ENCODE peak calls at places on chromosomes 7 and 10, in eight cellular contexts. X is fibroblast of lung, Y is psoas muscle, W is RWPE1, C is AG04450, L is foreskin fibroblast, J is lower lobe of right lung, I is cardiac fibroblast. Q is an unnamed sample.

GRCh38 chr7:75966209-75966961 is 28.0 kb downstream of the TMEM120A start:
- DNase-seq in X (peak; percentile 51), Y (peak; percentile 75), W (no peak), C (no peak), L (peak; percentile 78), J (no peak), I (peak; percentile 38), Q (no peak)

GRCh38 chr10:70966848-70967553 is 78.6 kb upstream of the PCBD1 start:
- DNase-seq in X (no peak), Y (no peak), W (no peak), C (no peak), L (no peak), J (no peak), I (no peak), Q (no peak)

GRCh38 chr7:8442814-8443304 is 9.4 kb downstream of the NXPH1 start:
- DNase-seq in X (peak; percentile 22), Y (peak; percentile 39), W (peak; percentile 27), C (no peak), L (peak; percentile 1), J (peak; percentile 73), I (peak; percentile 18), Q (peak; percentile 95)

GRCh38 chr7:111113263-111114017 is 22.5 kb downstream of the LRRN3 start:
- DNase-seq in X (peak; percentile 66), Y (no peak), W (peak; percentile 7), C (no peak), L (peak; percentile 20), J (no peak), I (peak; percentile 84), Q (no peak)

GRCh38 chr10:13120786-13121499 is 21.0 kb downstream of the OPTN start:
- DNase-seq in X (peak; percentile 49), Y (no peak), W (no peak), C (no peak), L (no peak), J (no peak), I (no peak), Q (no peak)

GRCh38 chr10:24952146-24952700 is at the start of gene PRTFDC1:
- DNase-seq in X (peak; percentile 56), Y (peak; percentile 39), W (peak; percentile 27), C (no peak), L (no peak), J (peak; percentile 51), I (peak; percentile 31), Q (peak; percentile 48)

GRCh38 chr10:117005454-117006055 is 568 bp upstream of the SHTN1 start:
- DNase-seq in X (no peak), Y (no peak), W (peak; percentile 16), C (no peak), L (no peak), J (no peak), I (no peak), Q (peak; percentile 30)

GRCh38 chr7:78185149-78185745 is 386.7 kb downstream of the PHTF2 start:
- DNase-seq in X (no peak), Y (no peak), W (no peak), C (no peak), L (no peak), J (no peak), I (no peak), Q (no peak)

GRCh38 chr7:1924185-1924817 is 254.2 kb downstream of the ELFN1 start:
- DNase-seq in X (no peak), Y (no peak), W (no peak), C (no peak), L (no peak), J (no peak), I (peak; percentile 65), Q (no peak)

GRCh38 chr10:73414230-73414981 is 548 bp upstream of the ANXA7 start:
- DNase-seq in X (no peak), Y (no peak), W (peak; percentile 44), C (no peak), L (no peak), J (no peak), I (no peak), Q (no peak)

DNA sequence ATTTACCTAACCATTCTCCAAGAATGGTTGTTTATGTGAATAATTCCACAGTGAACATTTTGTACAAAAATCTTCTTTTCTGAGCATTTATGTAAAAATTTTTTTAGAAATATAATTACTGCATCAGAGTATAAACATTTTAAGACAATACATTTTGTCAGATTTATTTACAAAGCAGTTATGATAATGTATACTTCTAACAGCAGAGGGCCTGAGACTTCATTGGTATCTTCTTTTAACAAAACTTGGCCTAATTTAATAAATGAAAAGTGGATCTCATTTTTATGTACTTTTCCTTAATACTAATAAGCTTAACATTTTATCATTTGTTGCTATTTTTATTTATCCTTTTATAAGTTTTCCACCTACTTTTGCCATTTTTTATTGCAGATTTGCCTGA is 69.4 kb downstream of the HECTD2 start:
- DNase-seq in X (peak; percentile 2), Y (no peak), W (no peak), C (no peak), L (no peak), J (no peak), I (no peak), Q (no peak)
- TF ChIP-seq CTCF in X (no peak), Y (no peak), W (no peak), C (no peak), L (no peak), J (no peak), I (no peak), Q (no peak)

GRCh38 chr7:17301491-17302101 is 3.1 kb downstream of the AHR start:
- DNase-seq in X (peak; percentile 72), Y (no peak), W (no peak), C (no peak), L (no peak), J (no peak), I (peak; percentile 76), Q (peak; percentile 18)

GRCh38 chr7:17298840-17299476 is 506 bp downstream of the AHR start:
- DNase-seq in X (no peak), Y (peak; percentile 44), W (peak; percentile 44), C (no peak), L (no peak), J (peak; percentile 79), I (no peak), Q (peak; percentile 44)

GRCh38 chr7:17298102-17298839 is at the start of gene AHR:
- DNase-seq in X (peak; percentile 97), Y (peak; percentile 89), W (peak; percentile 96), C (peak; percentile 89), L (peak; percentile 94), J (peak; percentile 97), I (peak; percentile 98), Q (peak; percentile 79)

GRCh38 chr7:17299477-17299991 is 1.1 kb downstream of the AHR start:
- DNase-seq in X (peak; percentile 41), Y (no peak), W (peak; percentile 4), C (no peak), L (no peak), J (no peak), I (peak; percentile 50), Q (no peak)

DNA sequence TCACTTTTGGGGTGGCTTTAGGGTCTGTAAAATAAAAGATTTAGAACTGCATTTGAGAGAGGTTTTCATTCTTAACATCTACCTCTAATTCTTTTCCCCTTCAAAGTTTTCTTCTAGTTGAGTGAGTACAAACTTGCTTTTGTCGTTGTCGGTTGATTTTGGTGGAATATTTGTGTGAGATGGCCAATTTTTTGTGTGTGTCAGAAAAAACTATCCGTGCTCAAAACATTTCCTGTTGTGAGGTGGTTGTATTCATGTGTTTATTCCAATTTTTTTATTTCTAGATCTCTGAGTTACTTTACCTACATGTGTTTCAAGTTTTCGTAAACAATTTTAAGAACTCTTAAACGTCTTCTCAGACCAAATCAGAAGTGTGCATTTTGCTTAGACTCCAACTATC is 1.6 kb downstream of the AHR start:
- DNase-seq in X (no peak), Y (no peak), W (no peak), C (no peak), L (no peak), J (no peak), I (no peak), Q (no peak)
- TF ChIP-seq CTCF in X (no peak), Y (no peak), W (no peak), C (no peak), L (no peak), J (no peak), I (no peak), Q (no peak)

GRCh38 chr10:61564444-61564843 is 98.3 kb upstream of the CABCOCO1 start:
- DNase-seq in X (no peak), Y (no peak), W (no peak), C (no peak), L (no peak), J (no peak), I (no peak), Q (no peak)

GRCh38 chr10:61567729-61568128 is 95.0 kb upstream of the CABCOCO1 start:
- DNase-seq in X (no peak), Y (no peak), W (no peak), C (no peak), L (no peak), J (no peak), I (no peak), Q (no peak)

DNA sequence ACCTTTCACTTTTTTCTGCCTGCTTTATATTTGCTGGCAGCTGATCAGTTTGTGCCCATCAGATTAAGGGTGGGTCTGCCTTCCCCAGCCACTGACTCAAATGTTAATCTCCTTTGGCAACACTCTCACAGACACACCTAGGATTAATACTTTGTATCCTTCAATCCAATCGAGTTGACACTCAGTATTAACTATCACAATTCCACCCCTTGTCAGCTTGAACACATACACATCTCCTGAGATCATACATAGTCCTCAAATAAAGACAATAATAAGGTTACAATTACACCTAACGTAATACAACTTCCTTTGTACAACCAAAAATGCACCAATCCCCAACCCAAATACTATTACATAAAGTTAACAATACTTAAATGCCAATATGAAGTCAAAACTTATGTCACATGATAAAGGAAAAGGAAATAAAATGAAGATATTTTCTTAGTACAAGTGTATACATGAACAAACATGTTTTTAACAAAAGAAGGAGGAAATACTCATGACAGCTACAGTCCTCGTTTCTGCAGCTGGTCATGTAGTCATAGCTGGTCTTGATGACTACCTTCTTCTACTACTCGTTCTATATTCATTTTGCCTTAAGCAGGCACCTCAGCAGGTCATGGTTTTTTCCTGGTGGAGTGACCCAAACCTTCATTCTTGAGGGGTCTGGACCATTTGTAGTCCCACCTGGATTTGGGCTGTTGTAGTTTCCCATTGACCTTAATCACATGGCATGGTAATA is 96.7 kb upstream of the CABCOCO1 start:
- DNase-seq in X (no peak), Y (no peak), W (no peak), C (no peak), L (no peak), J (no peak), I (no peak), Q (no peak)
- TF ChIP-seq CTCF in X (no peak), Y (no peak), W (no peak), C (no peak), L (no peak), J (no peak), I (no peak), Q (no peak)

GRCh38 chr7:91780526-91780925 is 100.0 kb downstream of the MTERF1 start:
- DNase-seq in X (no peak), Y (no peak), W (no peak), C (no peak), L (no peak), J (no peak), I (no peak), Q (no peak)

GRCh38 chr7:91789086-91789485 is 91.4 kb downstream of the MTERF1 start:
- DNase-seq in X (peak; percentile 39), Y (no peak), W (no peak), C (no peak), L (no peak), J (no peak), I (no peak), Q (no peak)

GRCh38 chr7:91787923-91788322 is 92.6 kb downstream of the MTERF1 start:
- DNase-seq in X (no peak), Y (no peak), W (no peak), C (no peak), L (no peak), J (no peak), I (no peak), Q (no peak)

GRCh38 chr7:91789558-91789957 is 90.9 kb downstream of the MTERF1 start:
- DNase-seq in X (no peak), Y (no peak), W (no peak), C (no peak), L (no peak), J (no peak), I (no peak), Q (no peak)

GRCh38 chr7:91784469-91784868 is 96.0 kb downstream of the MTERF1 start:
- DNase-seq in X (peak; percentile 80), Y (no peak), W (peak; percentile 70), C (peak; percentile 8), L (peak; percentile 33), J (no peak), I (peak; percentile 79), Q (no peak)
- TF ChIP-seq CTCF in X (peak; percentile 24), Y (peak; percentile 17), W (peak; percentile 62), C (peak; percentile 34), L (no peak), J (peak; percentile 19), I (peak; percentile 30), Q (no peak)

Q was measured in endothelial cell.